ENCODE peak calls at places on chromosome 19, in eight cellular contexts. One of them, this sample, is unnamed. For H3K4me1 and H4K20me1, the result is how much of the 10 kb centered on the place peaks cover.

GRCh38 chr19:5352229-5352763 is 11.7 kb upstream of the PTPRS start:
- DNase-seq in fibroblast of lung: peak
- DNase-seq in H9: no peak
- DNase-seq in H1: no peak
- DNase-seq in MM.1S: no peak
- DNase-seq in mammary epithelial cell: peak
- DNase-seq in IMR-90: peak
- DNase-seq in PC-3: peak
- DNase-seq in this sample: no peak

GRCh38 chr19:50820549-50821247 is 2.9 kb downstream of the KLK1 start:
- DNase-seq in fibroblast of lung: no peak
- DNase-seq in H9: peak
- DNase-seq in H1: peak
- DNase-seq in MM.1S: no peak
- DNase-seq in mammary epithelial cell: no peak
- DNase-seq in IMR-90: no peak
- DNase-seq in PC-3: no peak
- DNase-seq in this sample: peak

GRCh38 chr19:1067341-1068103 is 555 bp downstream of the ARHGAP45 start:
- DNase-seq in fibroblast of lung: no peak
- DNase-seq in H9: no peak
- DNase-seq in H1: no peak
- DNase-seq in MM.1S: no peak
- DNase-seq in mammary epithelial cell: no peak
- DNase-seq in IMR-90: no peak
- DNase-seq in PC-3: no peak
- DNase-seq in this sample: no peak

GRCh38 chr19:409006-409514 is at the start of gene C2CD4C:
- DNase-seq in fibroblast of lung: no peak
- DNase-seq in H9: peak
- DNase-seq in H1: peak
- DNase-seq in MM.1S: no peak
- DNase-seq in mammary epithelial cell: no peak
- DNase-seq in IMR-90: no peak
- DNase-seq in PC-3: no peak
- DNase-seq in this sample: peak

GRCh38 chr19:54684537-54684936 is 21.8 kb downstream of the LILRB4 start:
- DNase-seq in fibroblast of lung: peak
- DNase-seq in H9: no peak
- DNase-seq in H1: no peak
- DNase-seq in MM.1S: peak
- DNase-seq in mammary epithelial cell: peak
- DNase-seq in IMR-90: no peak
- DNase-seq in PC-3: peak
- DNase-seq in this sample: peak

GRCh38 chr19:50414850-50415660 is 3.7 kb upstream of the SPIB start:
- DNase-seq in fibroblast of lung: peak
- DNase-seq in H9: peak
- DNase-seq in H1: peak
- DNase-seq in MM.1S: peak
- DNase-seq in mammary epithelial cell: peak
- DNase-seq in IMR-90: peak
- DNase-seq in PC-3: peak
- DNase-seq in this sample: peak

GRCh38 chr19:12833747-12834417 is 497 bp downstream of the RTBDN start:
- DNase-seq in fibroblast of lung: no peak
- DNase-seq in H9: peak
- DNase-seq in H1: peak
- DNase-seq in MM.1S: peak
- DNase-seq in mammary epithelial cell: no peak
- DNase-seq in IMR-90: no peak
- DNase-seq in PC-3: peak
- DNase-seq in this sample: peak

GRCh38 chr19:7743425-7743841 is 3.9 kb downstream of the CD209 start:
- DNase-seq in fibroblast of lung: no peak
- DNase-seq in H9: no peak
- DNase-seq in H1: no peak
- DNase-seq in MM.1S: no peak
- DNase-seq in mammary epithelial cell: no peak
- DNase-seq in IMR-90: no peak
- DNase-seq in PC-3: no peak
- DNase-seq in this sample: peak

GRCh38 chr19:3073931-3074595 is 11.8 kb upstream of the TLE5 start:
- DNase-seq in fibroblast of lung: no peak
- DNase-seq in H9: no peak
- DNase-seq in H1: peak
- DNase-seq in MM.1S: no peak
- DNase-seq in mammary epithelial cell: no peak
- DNase-seq in IMR-90: no peak
- DNase-seq in PC-3: no peak
- DNase-seq in this sample: peak

GRCh38 chr19:54517483-54517882 is 14.9 kb downstream of the LAIR2 start:
- DNase-seq in fibroblast of lung: peak
- DNase-seq in H9: peak
- DNase-seq in H1: peak
- DNase-seq in MM.1S: peak
- DNase-seq in mammary epithelial cell: peak
- DNase-seq in IMR-90: peak
- DNase-seq in PC-3: peak
- DNase-seq in this sample: peak

GRCh38 chr19:4749870-4750269 is 26.2 kb upstream of the DPP9 start:
- DNase-seq in fibroblast of lung: no peak
- DNase-seq in H9: no peak
- DNase-seq in H1: no peak
- DNase-seq in MM.1S: no peak
- DNase-seq in mammary epithelial cell: no peak
- DNase-seq in IMR-90: no peak
- DNase-seq in PC-3: no peak
- DNase-seq in this sample: no peak

GRCh38 chr19:48961051-48961649 is 4.0 kb upstream of the FTL start:
- DNase-seq in fibroblast of lung: no peak
- DNase-seq in H9: no peak
- DNase-seq in H1: peak
- DNase-seq in MM.1S: no peak
- DNase-seq in mammary epithelial cell: no peak
- DNase-seq in IMR-90: no peak
- DNase-seq in PC-3: no peak
- DNase-seq in this sample: no peak

GRCh38 chr19:46133777-46134231 is 9.3 kb upstream of the IGFL3 start:
- DNase-seq in fibroblast of lung: peak
- DNase-seq in H9: peak
- DNase-seq in H1: no peak
- DNase-seq in MM.1S: no peak
- DNase-seq in mammary epithelial cell: no peak
- DNase-seq in IMR-90: no peak
- DNase-seq in PC-3: no peak
- DNase-seq in this sample: no peak

GRCh38 chr19:33392341-33393285 is 19.1 kb downstream of the CEBPG start:
- DNase-seq in fibroblast of lung: no peak
- DNase-seq in H9: no peak
- DNase-seq in H1: no peak
- DNase-seq in MM.1S: no peak
- DNase-seq in mammary epithelial cell: no peak
- DNase-seq in IMR-90: no peak
- DNase-seq in PC-3: no peak
- DNase-seq in this sample: no peak

GRCh38 chr19:17333611-17334413 is 843 bp downstream of the ANO8 start:
- DNase-seq in fibroblast of lung: peak
- DNase-seq in H9: peak
- DNase-seq in H1: peak
- DNase-seq in MM.1S: peak
- DNase-seq in mammary epithelial cell: peak
- DNase-seq in IMR-90: peak
- DNase-seq in PC-3: peak
- DNase-seq in this sample: peak

GRCh38 chr19:46218160-46218559 is 11.4 kb upstream of the IGFL1 start:
- DNase-seq in fibroblast of lung: peak
- DNase-seq in H9: peak
- DNase-seq in H1: peak
- DNase-seq in MM.1S: peak
- DNase-seq in mammary epithelial cell: peak
- DNase-seq in IMR-90: peak
- DNase-seq in PC-3: peak
- DNase-seq in this sample: peak

GRCh38 chr19:18731562-18732008 is 48.1 kb downstream of the CRTC1 start:
- DNase-seq in fibroblast of lung: peak
- DNase-seq in H9: no peak
- DNase-seq in H1: no peak
- DNase-seq in MM.1S: no peak
- DNase-seq in mammary epithelial cell: no peak
- DNase-seq in IMR-90: peak
- DNase-seq in PC-3: no peak
- DNase-seq in this sample: no peak
- H3K4me1 ChIP-seq in fibroblast of lung: under half
- H3K4me1 ChIP-seq in H9: under half
- H3K4me1 ChIP-seq in H1: under half
- H3K4me1 ChIP-seq in MM.1S: under half
- H3K4me1 ChIP-seq in mammary epithelial cell: under half
- H3K4me1 ChIP-seq in IMR-90: under half
- H3K4me1 ChIP-seq in PC-3: under half
- H3K4me1 ChIP-seq in this sample: under half

DNA sequence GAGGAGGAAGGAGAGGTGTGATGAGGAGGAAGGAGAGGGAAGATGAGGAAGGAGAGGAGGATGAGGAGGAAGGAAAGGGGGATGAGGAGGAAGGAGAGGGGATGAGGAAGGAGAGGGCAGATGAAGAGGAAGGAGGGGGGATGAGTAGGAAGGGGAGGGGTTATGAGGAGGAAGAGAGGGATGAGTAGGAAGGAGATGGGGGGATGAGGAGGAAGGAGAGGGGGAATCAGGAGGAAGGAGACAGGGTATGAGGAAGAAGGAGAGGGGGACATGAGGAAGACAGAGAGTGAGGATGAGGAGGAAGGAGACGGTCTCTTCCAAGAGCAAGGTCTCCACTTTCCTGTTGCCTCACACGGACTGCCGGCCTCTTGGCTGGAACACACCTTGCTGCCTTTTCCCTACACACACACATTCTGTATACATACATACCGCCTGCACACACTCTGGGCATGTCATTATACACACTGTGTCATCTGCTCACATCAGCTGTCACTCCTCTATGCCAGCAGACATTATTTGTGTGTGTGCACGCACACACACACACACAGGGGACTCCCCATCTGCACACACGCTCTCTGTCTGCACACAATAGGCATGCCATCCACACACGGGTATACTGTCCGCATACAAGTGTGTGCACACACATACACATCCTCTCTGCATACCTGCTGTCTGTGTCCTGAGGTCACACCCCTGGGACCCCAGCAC is 11.1 kb upstream of the VSTM2B start:
- DNase-seq in fibroblast of lung: no peak
- DNase-seq in H9: no peak
- DNase-seq in H1: no peak
- DNase-seq in MM.1S: no peak
- DNase-seq in mammary epithelial cell: no peak
- DNase-seq in IMR-90: no peak
- DNase-seq in PC-3: no peak
- DNase-seq in this sample: no peak
- H4K20me1 ChIP-seq in fibroblast of lung: under half
- H4K20me1 ChIP-seq in H9: under half
- H4K20me1 ChIP-seq in H1: under half
- H4K20me1 ChIP-seq in MM.1S: under half
- H4K20me1 ChIP-seq in mammary epithelial cell: under half
- H4K20me1 ChIP-seq in IMR-90: under half
- H4K20me1 ChIP-seq in PC-3: under half
- H4K20me1 ChIP-seq in this sample: under half

GRCh38 chr19:42250666-42251531 is 4.0 kb downstream of the ERF start:
- DNase-seq in fibroblast of lung: peak
- DNase-seq in H9: no peak
- DNase-seq in H1: no peak
- DNase-seq in MM.1S: peak
- DNase-seq in mammary epithelial cell: no peak
- DNase-seq in IMR-90: peak
- DNase-seq in PC-3: no peak
- DNase-seq in this sample: no peak
- H3K4me1 ChIP-seq in fibroblast of lung: under half
- H3K4me1 ChIP-seq in H9: under half
- H3K4me1 ChIP-seq in H1: under half
- H3K4me1 ChIP-seq in MM.1S: under half
- H3K4me1 ChIP-seq in mammary epithelial cell: under half
- H3K4me1 ChIP-seq in IMR-90: under half
- H3K4me1 ChIP-seq in PC-3: under half
- H3K4me1 ChIP-seq in this sample: under half

GRCh38 chr19:53102186-53102585 is 1.0 kb downstream of the ZNF160 start:
- DNase-seq in fibroblast of lung: no peak
- DNase-seq in H9: no peak
- DNase-seq in H1: no peak
- DNase-seq in MM.1S: no peak
- DNase-seq in mammary epithelial cell: no peak
- DNase-seq in IMR-90: no peak
- DNase-seq in PC-3: peak
- DNase-seq in this sample: no peak

GRCh38 chr19:53103903-53104203 is 631 bp upstream of the ZNF160 start:
- DNase-seq in fibroblast of lung: no peak
- DNase-seq in H9: no peak
- DNase-seq in H1: no peak
- DNase-seq in MM.1S: no peak
- DNase-seq in mammary epithelial cell: no peak
- DNase-seq in IMR-90: no peak
- DNase-seq in PC-3: no peak
- DNase-seq in this sample: no peak

GRCh38 chr19:53102701-53103140 is 501 bp downstream of the ZNF160 start:
- DNase-seq in fibroblast of lung: peak
- DNase-seq in H9: no peak
- DNase-seq in H1: no peak
- DNase-seq in MM.1S: no peak
- DNase-seq in mammary epithelial cell: peak
- DNase-seq in IMR-90: peak
- DNase-seq in PC-3: peak
- DNase-seq in this sample: peak

GRCh38 chr19:53101518-53101917 is 1.7 kb downstream of the ZNF160 start:
- DNase-seq in fibroblast of lung: peak
- DNase-seq in H9: no peak
- DNase-seq in H1: no peak
- DNase-seq in MM.1S: no peak
- DNase-seq in mammary epithelial cell: peak
- DNase-seq in IMR-90: peak
- DNase-seq in PC-3: peak
- DNase-seq in this sample: peak

DNA sequence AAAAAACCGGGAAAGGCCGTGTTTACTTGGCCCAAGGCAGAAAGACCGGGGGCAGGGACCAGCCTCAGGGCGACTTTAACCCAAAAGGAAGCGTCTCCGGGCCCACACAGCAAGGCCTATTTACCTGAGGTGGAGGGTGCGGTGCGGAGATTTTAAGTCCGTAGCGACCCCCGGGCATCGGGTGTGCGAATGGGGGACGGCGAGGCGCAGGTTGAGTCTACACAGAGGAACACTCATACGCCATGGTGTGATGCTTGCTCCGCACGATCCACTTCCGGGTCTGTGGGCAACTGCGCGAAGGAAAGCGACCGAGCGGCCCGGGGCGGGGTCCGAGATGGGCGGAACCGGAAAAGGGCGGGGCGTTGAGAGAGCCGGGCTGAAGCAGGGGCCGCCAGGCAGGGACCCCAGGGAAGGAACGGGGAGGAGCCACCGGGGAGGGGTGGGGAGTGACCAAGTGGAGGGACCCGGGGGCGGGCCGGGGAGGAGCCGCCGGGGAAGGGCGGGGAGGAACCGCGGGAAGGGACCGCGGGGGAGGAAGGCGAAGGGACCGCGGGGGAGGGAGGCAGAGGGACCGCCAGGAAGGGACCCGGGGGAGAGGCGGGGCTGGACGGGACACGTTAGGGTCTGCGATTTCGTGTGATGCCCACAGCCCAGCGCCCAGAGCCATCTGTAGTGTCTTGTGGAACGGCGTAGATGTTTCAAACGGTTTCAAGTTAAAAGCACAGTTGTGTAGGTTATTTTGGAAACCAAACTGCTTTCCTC is at the start of gene ZNF160:
- DNase-seq in fibroblast of lung: peak
- DNase-seq in H9: peak
- DNase-seq in H1: peak
- DNase-seq in MM.1S: no peak
- DNase-seq in mammary epithelial cell: peak
- DNase-seq in IMR-90: peak
- DNase-seq in PC-3: peak
- DNase-seq in this sample: peak
- H4K20me1 ChIP-seq in fibroblast of lung: under half
- H4K20me1 ChIP-seq in H9: under half
- H4K20me1 ChIP-seq in H1: under half
- H4K20me1 ChIP-seq in MM.1S: under half
- H4K20me1 ChIP-seq in mammary epithelial cell: under half
- H4K20me1 ChIP-seq in IMR-90: under half
- H4K20me1 ChIP-seq in PC-3: under half
- H4K20me1 ChIP-seq in this sample: under half